ENCODE peak calls at places on chromosomes 2 and 18, in seven cellular contexts. U, E, H, A, M, W and Y are unnamed samples.

GRCh38 chr2:135485441-135485840 is 45.6 kb downstream of the ZRANB3 start:
- DNase-seq in U (no peak), E (no peak), H (no peak), A (no peak), M (no peak), W (no peak), Y (no peak)

GRCh38 chr2:43300222-43300621 is 73.8 kb upstream of the ZFP36L2 start:
- DNase-seq in U (no peak), E (no peak), H (no peak), A (no peak), M (no peak), W (no peak), Y (no peak)

GRCh38 chr2:128630974-128631697 is 312.5 kb upstream of the HS6ST1 start:
- DNase-seq in U (no peak), E (no peak), H (no peak), A (peak), M (no peak), W (peak), Y (no peak)

GRCh38 chr2:54620948-54621347 is 102.5 kb upstream of the EML6 start:
- DNase-seq in U (no peak), E (no peak), H (no peak), A (no peak), M (no peak), W (no peak), Y (no peak)

GRCh38 chr2:225993430-225993829 is 593.9 kb downstream of the NYAP2 start:
- DNase-seq in U (no peak), E (no peak), H (no peak), A (no peak), M (no peak), W (no peak), Y (no peak)

GRCh38 chr18:5630057-5630765 is 86.4 kb upstream of the EPB41L3 start:
- DNase-seq in U (no peak), E (peak), H (no peak), A (peak), M (peak), W (peak), Y (peak)

GRCh38 chr2:112566104-112566503 is 18.3 kb upstream of the CHCHD5 start:
- DNase-seq in U (no peak), E (no peak), H (no peak), A (no peak), M (no peak), W (no peak), Y (no peak)

GRCh38 chr2:218329027-218329825 is 27.4 kb upstream of the CATIP start:
- DNase-seq in U (no peak), E (no peak), H (no peak), A (no peak), M (no peak), W (no peak), Y (no peak)

GRCh38 chr2:218615868-218616315 is 8.2 kb downstream of the PLCD4 start:
- DNase-seq in U (no peak), E (peak), H (no peak), A (no peak), M (no peak), W (no peak), Y (no peak)

GRCh38 chr2:172169611-172170010 is 66.9 kb upstream of the DLX2 start:
- DNase-seq in U (no peak), E (no peak), H (no peak), A (no peak), M (no peak), W (no peak), Y (no peak)

GRCh38 chr18:55264108-55264507 is 304.8 kb upstream of the CCDC68 start:
- DNase-seq in U (no peak), E (no peak), H (no peak), A (no peak), M (peak), W (no peak), Y (peak)

GRCh38 chr2:159737917-159738296 is 25.6 kb downstream of the MARCHF7 start:
- DNase-seq in U (no peak), E (no peak), H (no peak), A (no peak), M (no peak), W (no peak), Y (no peak)

GRCh38 chr18:43620936-43621335 is 343.6 kb upstream of the SYT4 start:
- DNase-seq in U (no peak), E (no peak), H (no peak), A (no peak), M (no peak), W (no peak), Y (no peak)

GRCh38 chr2:56892381-56892780 is 708.6 kb downstream of the CCDC85A start:
- DNase-seq in U (no peak), E (no peak), H (no peak), A (no peak), M (no peak), W (no peak), Y (no peak)

GRCh38 chr18:71784777-71785176 is 759.4 kb downstream of the CBLN2 start:
- DNase-seq in U (no peak), E (no peak), H (no peak), A (no peak), M (no peak), W (no peak), Y (no peak)

GRCh38 chr2:177939211-177939610 is 133.4 kb downstream of the PDE11A start:
- DNase-seq in U (no peak), E (no peak), H (no peak), A (no peak), M (no peak), W (no peak), Y (no peak)

GRCh38 chr2:142778289-142778688 is 99.2 kb upstream of the KYNU start:
- DNase-seq in U (no peak), E (no peak), H (no peak), A (no peak), M (no peak), W (no peak), Y (no peak)

GRCh38 chr2:213011505-213011904 is 139.9 kb downstream of the IKZF2 start:
- DNase-seq in U (no peak), E (no peak), H (no peak), A (no peak), M (no peak), W (no peak), Y (no peak)

GRCh38 chr2:63853527-63854310 is 12.0 kb downstream of the UGP2 start:
- DNase-seq in U (no peak), E (no peak), H (no peak), A (no peak), M (no peak), W (no peak), Y (no peak)

GRCh38 chr2:207772844-207773205 is 3.1 kb upstream of the FZD5 start:
- DNase-seq in U (no peak), E (no peak), H (no peak), A (no peak), M (no peak), W (no peak), Y (no peak)

GRCh38 chr18:10488022-10488421 is 33.6 kb downstream of the APCDD1 start:
- DNase-seq in U (no peak), E (no peak), H (no peak), A (no peak), M (peak), W (no peak), Y (no peak)

GRCh38 chr18:24228661-24229053 is 89.8 kb downstream of the CABYR start:
- DNase-seq in U (no peak), E (no peak), H (no peak), A (no peak), M (no peak), W (no peak), Y (no peak)

GRCh38 chr18:47260138-47260923 is 8.9 kb upstream of the SKOR2 start:
- DNase-seq in U (no peak), E (peak), H (no peak), A (no peak), M (peak), W (peak), Y (no peak)

GRCh38 chr2:227761734-227762476 is 16.2 kb downstream of the SCYGR8 start:
- DNase-seq in U (no peak), E (no peak), H (peak), A (no peak), M (no peak), W (no peak), Y (no peak)

GRCh38 chr2:193824474-193824873 is 1629.7 kb upstream of the TMEFF2 start:
- DNase-seq in U (no peak), E (no peak), H (peak), A (no peak), M (no peak), W (no peak), Y (no peak)

GRCh38 chr2:69514406-69514805 is 77.2 kb upstream of the NFU1 start:
- DNase-seq in U (no peak), E (peak), H (peak), A (no peak), M (no peak), W (no peak), Y (no peak)

GRCh38 chr2:28366496-28367282 is 26.0 kb upstream of the FOSL2 start:
- DNase-seq in U (peak), E (peak), H (no peak), A (peak), M (peak), W (no peak), Y (no peak)

GRCh38 chr2:9675369-9676351 is 44.9 kb upstream of the YWHAQ start:
- DNase-seq in U (no peak), E (no peak), H (peak), A (no peak), M (no peak), W (no peak), Y (no peak)

GRCh38 chr2:151632993-151633592 is 101.2 kb downstream of the NEB start:
- DNase-seq in U (no peak), E (no peak), H (peak), A (no peak), M (no peak), W (no peak), Y (no peak)

GRCh38 chr18:961644-962355 is 57.1 kb downstream of the ADCYAP1 start:
- DNase-seq in U (no peak), E (no peak), H (peak), A (no peak), M (peak), W (peak), Y (peak)

GRCh38 chr18:75086494-75087034 is 122.4 kb downstream of the PTGR3 start:
- DNase-seq in U (no peak), E (no peak), H (no peak), A (no peak), M (no peak), W (no peak), Y (no peak)

GRCh38 chr18:24502621-24503020 is 42.2 kb downstream of the HRH4 start:
- DNase-seq in U (no peak), E (no peak), H (no peak), A (no peak), M (no peak), W (no peak), Y (no peak)

GRCh38 chr2:166410828-166411472 is 35.2 kb upstream of the SCN9A start:
- DNase-seq in U (no peak), E (no peak), H (peak), A (no peak), M (no peak), W (no peak), Y (no peak)

GRCh38 chr18:8849696-8850095 is 144.3 kb downstream of the MTCL1 start:
- DNase-seq in U (no peak), E (no peak), H (no peak), A (no peak), M (no peak), W (no peak), Y (no peak)

GRCh38 chr2:134736167-134736885 is 17.5 kb upstream of the TMEM163 start:
- DNase-seq in U (no peak), E (no peak), H (no peak), A (no peak), M (no peak), W (no peak), Y (no peak)

GRCh38 chr2:218291934-218292699 is at the start of gene TMBIM1:
- DNase-seq in U (peak), E (peak), H (no peak), A (peak), M (peak), W (peak), Y (peak)

GRCh38 chr2:68252407-68253210 is at the start of gene PPP3R1:
- DNase-seq in U (peak), E (peak), H (peak), A (peak), M (peak), W (peak), Y (peak)

GRCh38 chr18:55136864-55137263 is 177.6 kb upstream of the CCDC68 start:
- DNase-seq in U (no peak), E (no peak), H (no peak), A (no peak), M (no peak), W (no peak), Y (no peak)

GRCh38 chr2:109694190-109694589 is 80.0 kb downstream of the SOWAHC start:
- DNase-seq in U (no peak), E (no peak), H (no peak), A (no peak), M (no peak), W (no peak), Y (no peak)

DNA sequence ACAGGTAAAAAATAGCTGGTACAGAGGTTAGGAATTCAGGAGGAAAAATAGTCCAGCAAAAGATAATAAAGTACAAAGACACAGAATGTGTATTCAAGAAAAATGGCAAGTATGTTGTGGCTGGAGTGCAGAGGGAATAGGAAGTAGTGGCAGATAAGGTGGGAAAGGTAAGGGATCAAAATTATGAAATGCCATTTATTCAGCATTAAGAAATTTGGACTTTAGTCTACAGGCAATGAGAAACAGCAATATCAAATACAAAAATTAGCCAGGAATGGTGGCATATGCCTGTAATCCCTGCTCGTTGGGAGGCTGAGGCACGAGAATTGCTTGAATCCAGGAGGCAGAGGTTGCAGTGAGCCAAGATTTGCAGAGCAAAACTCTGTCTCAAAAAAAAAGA is 10.3 kb downstream of the MMADHC start:
- DNase-seq in U (no peak), E (no peak), H (no peak), A (no peak), M (no peak), W (no peak), Y (no peak)
- H3K4me3 ChIP-seq in U (no peak), E (no peak), H (no peak), A (no peak), M (no peak), W (no peak), Y (no peak)

GRCh38 chr18:48828713-48829442 is 121.9 kb downstream of the SMAD7 start:
- DNase-seq in U (peak), E (peak), H (no peak), A (peak), M (no peak), W (peak), Y (no peak)
- TF ChIP-seq CTCF in U (no peak), E (no peak), H (no peak), A (no peak), M (no peak), W (no peak), Y (no peak)

DNA sequence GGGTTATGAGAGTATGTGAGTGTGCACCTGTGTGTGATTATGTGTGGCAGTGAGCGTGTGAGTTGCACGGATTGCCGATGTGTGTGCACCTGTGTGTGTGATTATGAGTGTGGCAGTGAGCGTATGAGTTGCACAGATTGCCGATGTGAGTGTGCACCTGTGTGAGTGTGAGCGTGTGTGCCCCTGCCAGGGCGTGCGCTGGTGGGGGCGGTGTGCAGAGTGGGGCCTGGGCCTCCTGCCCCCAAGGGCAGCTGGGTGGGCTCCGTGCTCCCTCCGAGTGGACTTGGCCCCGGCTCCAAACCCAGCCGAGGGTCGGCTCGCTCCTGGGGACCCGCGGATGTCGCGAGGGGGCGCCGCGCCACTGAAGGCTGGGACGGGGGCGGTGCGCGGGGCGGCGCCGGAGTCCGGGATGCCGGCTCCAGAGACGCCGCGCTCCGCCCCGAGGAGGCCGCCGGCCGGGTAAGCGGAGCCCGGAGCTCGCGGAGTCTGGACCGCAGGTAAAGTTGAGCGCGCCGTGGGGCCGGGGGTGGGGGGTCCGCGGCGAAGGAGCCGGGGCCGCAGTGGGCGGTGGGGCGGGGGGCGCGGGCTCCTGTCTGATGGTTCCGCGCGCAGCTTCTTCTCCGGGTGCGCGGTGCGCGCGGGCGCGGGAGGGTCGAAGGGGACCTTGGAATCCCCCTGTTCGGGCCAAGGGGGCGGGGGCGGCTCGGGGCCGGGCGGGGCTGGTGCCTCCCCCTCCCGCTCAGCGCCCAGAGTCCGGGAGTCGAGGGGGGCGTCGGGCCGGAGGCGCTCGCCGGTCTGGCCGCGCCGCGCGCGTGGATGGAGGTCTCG is at the start of gene KCNG2:
- DNase-seq in U (no peak), E (no peak), H (no peak), A (peak), M (no peak), W (peak), Y (no peak)
- H3K4me3 ChIP-seq in U (peak), E (no peak), H (no peak), A (peak), M (no peak), W (no peak), Y (no peak)

GRCh38 chr2:199972088-199972626 is 16.8 kb downstream of the MAIP1 start:
- DNase-seq in U (no peak), E (no peak), H (no peak), A (no peak), M (no peak), W (no peak), Y (no peak)
- TF ChIP-seq CTCF in U (no peak), E (no peak), H (no peak), A (no peak), M (no peak), W (no peak), Y (no peak)

DNA sequence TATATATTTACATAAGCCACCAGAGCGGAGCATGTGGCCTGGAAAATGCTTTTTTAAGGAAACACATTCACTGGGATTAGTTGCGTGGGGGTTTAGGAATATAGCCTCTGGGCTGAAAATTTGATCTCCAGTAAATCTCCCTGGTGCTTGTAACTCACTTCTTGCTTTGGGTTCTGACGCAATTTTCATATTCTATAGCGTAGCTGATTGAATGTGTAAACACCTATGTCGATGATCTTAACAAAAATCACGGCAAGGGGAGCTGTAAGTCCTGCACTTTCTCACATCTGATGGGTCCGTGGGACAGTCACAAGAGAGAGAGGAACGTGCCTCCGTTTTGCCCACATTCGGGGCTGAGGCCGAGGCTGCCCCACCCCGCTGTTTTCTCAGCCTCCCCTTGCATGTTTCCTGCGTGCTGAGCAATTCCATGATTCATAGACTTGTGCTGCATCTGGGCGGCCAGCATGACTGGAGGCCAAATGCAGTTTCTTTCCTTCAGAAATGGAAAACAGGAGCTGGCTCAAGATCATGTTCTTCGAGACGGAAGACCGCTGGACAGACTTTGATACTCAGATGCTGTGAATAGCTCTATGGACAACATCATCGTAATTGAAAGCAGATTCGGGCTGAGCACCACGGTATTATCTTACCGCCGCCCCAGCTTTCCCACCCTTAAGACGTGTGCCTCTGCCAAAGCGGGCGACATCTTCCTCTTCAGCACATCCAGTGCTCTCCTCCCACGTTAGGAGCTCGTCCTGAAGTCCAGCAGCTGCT is 109.2 kb downstream of the TMEM18 start:
- DNase-seq in U (no peak), E (no peak), H (peak), A (no peak), M (peak), W (no peak), Y (no peak)
- H3K4me3 ChIP-seq in U (no peak), E (no peak), H (peak), A (no peak), M (no peak), W (no peak), Y (no peak)

GRCh38 chr2:21098294-21098693 is 25.5 kb upstream of the TDRD15 start:
- DNase-seq in U (no peak), E (no peak), H (no peak), A (no peak), M (no peak), W (no peak), Y (no peak)
- TF ChIP-seq CTCF in U (no peak), E (no peak), H (no peak), A (no peak), M (no peak), W (no peak), Y (no peak)

GRCh38 chr2:189485146-189485545 is 43.9 kb downstream of the WDR75 start:
- DNase-seq in U (no peak), E (no peak), H (no peak), A (no peak), M (no peak), W (no peak), Y (no peak)

GRCh38 chr2:189483571-189484415 is 42.5 kb downstream of the WDR75 start:
- DNase-seq in U (no peak), E (no peak), H (no peak), A (no peak), M (no peak), W (no peak), Y (no peak)

GRCh38 chr2:189481071-189481470 is 39.8 kb downstream of the WDR75 start:
- DNase-seq in U (no peak), E (no peak), H (no peak), A (no peak), M (no peak), W (no peak), Y (no peak)

GRCh38 chr2:189487283-189488280 is 46.3 kb downstream of the WDR75 start:
- DNase-seq in U (no peak), E (no peak), H (no peak), A (no peak), M (no peak), W (no peak), Y (no peak)

GRCh38 chr2:189486237-189486770 is 45.0 kb downstream of the WDR75 start:
- DNase-seq in U (no peak), E (no peak), H (no peak), A (no peak), M (no peak), W (no peak), Y (no peak)
- H3K4me3 ChIP-seq in U (no peak), E (no peak), H (no peak), A (no peak), M (no peak), W (no peak), Y (no peak)